ENCODE peak calls at places on chromosome 1, in ten cellular contexts. One of them, this sample, is unnamed.

GRCh38 chr1:233240839-233241682 is 54.5 kb downstream of the PCNX2 start:
- DNase-seq in left ventricle myocardium inferior: peak
- DNase-seq in Calu3: peak
- DNase-seq in cardiac fibroblast: peak
- DNase-seq in Peyer's patch: peak
- DNase-seq in PC-9: no peak
- DNase-seq in lower leg skin: peak
- DNase-seq in GM06990: no peak
- DNase-seq in PC-3: peak
- DNase-seq in WTC11: peak
- DNase-seq in this sample: no peak

GRCh38 chr1:47689894-47690293 is 252.1 kb downstream of the FOXD2 start:
- DNase-seq in GM06990: no peak
- DNase-seq in Peyer's patch: no peak
- DNase-seq in Calu3: no peak
- DNase-seq in cardiac fibroblast: no peak
- DNase-seq in lower leg skin: peak
- DNase-seq in left ventricle myocardium inferior: no peak
- DNase-seq in WTC11: no peak
- DNase-seq in PC-3: no peak
- DNase-seq in PC-9: no peak
- DNase-seq in this sample: no peak

GRCh38 chr1:22925111-22925510 is 47.6 kb downstream of the LACTBL1 start:
- DNase-seq in GM06990: no peak
- DNase-seq in Calu3: no peak
- DNase-seq in left ventricle myocardium inferior: no peak
- DNase-seq in lower leg skin: peak
- DNase-seq in WTC11: no peak
- DNase-seq in PC-9: no peak
- DNase-seq in Peyer's patch: no peak
- DNase-seq in PC-3: no peak
- DNase-seq in cardiac fibroblast: no peak
- DNase-seq in this sample: no peak

GRCh38 chr1:111804736-111805135 is 49.0 kb downstream of the DDX20 start:
- DNase-seq in PC-9: no peak
- DNase-seq in WTC11: peak
- DNase-seq in left ventricle myocardium inferior: no peak
- DNase-seq in PC-3: no peak
- DNase-seq in GM06990: no peak
- DNase-seq in cardiac fibroblast: no peak
- DNase-seq in Calu3: no peak
- DNase-seq in lower leg skin: peak
- DNase-seq in Peyer's patch: no peak
- DNase-seq in this sample: no peak

GRCh38 chr1:232452137-232452536 is 177.8 kb downstream of the SIPA1L2 start:
- DNase-seq in GM06990: no peak
- DNase-seq in cardiac fibroblast: no peak
- DNase-seq in WTC11: no peak
- DNase-seq in PC-9: no peak
- DNase-seq in Peyer's patch: no peak
- DNase-seq in lower leg skin: no peak
- DNase-seq in PC-3: no peak
- DNase-seq in Calu3: no peak
- DNase-seq in left ventricle myocardium inferior: no peak
- DNase-seq in this sample: no peak

GRCh38 chr1:241715956-241716355 is 63.9 kb downstream of the WDR64 start:
- DNase-seq in WTC11: no peak
- DNase-seq in Calu3: no peak
- DNase-seq in PC-3: no peak
- DNase-seq in PC-9: no peak
- DNase-seq in left ventricle myocardium inferior: no peak
- DNase-seq in lower leg skin: no peak
- DNase-seq in GM06990: no peak
- DNase-seq in cardiac fibroblast: peak
- DNase-seq in Peyer's patch: no peak
- DNase-seq in this sample: no peak

GRCh38 chr1:80779278-80779677 is 1021.5 kb upstream of the ADGRL2 start:
- DNase-seq in Calu3: no peak
- DNase-seq in PC-9: no peak
- DNase-seq in GM06990: no peak
- DNase-seq in left ventricle myocardium inferior: no peak
- DNase-seq in WTC11: peak
- DNase-seq in PC-3: no peak
- DNase-seq in cardiac fibroblast: no peak
- DNase-seq in lower leg skin: no peak
- DNase-seq in Peyer's patch: no peak
- DNase-seq in this sample: no peak

GRCh38 chr1:239025997-239026694 is 360.2 kb upstream of the CHRM3 start:
- DNase-seq in cardiac fibroblast: no peak
- DNase-seq in Peyer's patch: no peak
- DNase-seq in left ventricle myocardium inferior: no peak
- DNase-seq in WTC11: no peak
- DNase-seq in lower leg skin: no peak
- DNase-seq in Calu3: no peak
- DNase-seq in PC-9: no peak
- DNase-seq in PC-3: no peak
- DNase-seq in GM06990: no peak
- DNase-seq in this sample: no peak

GRCh38 chr1:168783424-168783823 is 54.4 kb upstream of the DPT start:
- DNase-seq in PC-3: no peak
- DNase-seq in WTC11: no peak
- DNase-seq in Calu3: no peak
- DNase-seq in left ventricle myocardium inferior: no peak
- DNase-seq in lower leg skin: no peak
- DNase-seq in GM06990: no peak
- DNase-seq in PC-9: no peak
- DNase-seq in Peyer's patch: no peak
- DNase-seq in cardiac fibroblast: no peak
- DNase-seq in this sample: no peak

GRCh38 chr1:112358798-112359408 is 37.1 kb upstream of the CTTNBP2NL start:
- DNase-seq in PC-9: peak
- DNase-seq in PC-3: peak
- DNase-seq in lower leg skin: peak
- DNase-seq in GM06990: peak
- DNase-seq in left ventricle myocardium inferior: peak
- DNase-seq in Peyer's patch: peak
- DNase-seq in WTC11: peak
- DNase-seq in cardiac fibroblast: peak
- DNase-seq in Calu3: peak
- DNase-seq in this sample: no peak

GRCh38 chr1:225318706-225319575 is 108.9 kb downstream of the LBR start:
- DNase-seq in left ventricle myocardium inferior: no peak
- DNase-seq in GM06990: no peak
- DNase-seq in Peyer's patch: peak
- DNase-seq in lower leg skin: no peak
- DNase-seq in PC-3: peak
- DNase-seq in WTC11: no peak
- DNase-seq in Calu3: peak
- DNase-seq in PC-9: peak
- DNase-seq in cardiac fibroblast: peak
- DNase-seq in this sample: no peak

GRCh38 chr1:30744060-30744756 is 13.4 kb downstream of the LAPTM5 start:
- DNase-seq in WTC11: no peak
- DNase-seq in PC-3: no peak
- DNase-seq in left ventricle myocardium inferior: no peak
- DNase-seq in Peyer's patch: peak
- DNase-seq in lower leg skin: no peak
- DNase-seq in GM06990: peak
- DNase-seq in Calu3: no peak
- DNase-seq in cardiac fibroblast: peak
- DNase-seq in PC-9: no peak
- DNase-seq in this sample: no peak

GRCh38 chr1:6210606-6211355 is 4.9 kb downstream of the RNF207 start:
- DNase-seq in lower leg skin: no peak
- DNase-seq in cardiac fibroblast: no peak
- DNase-seq in Peyer's patch: no peak
- DNase-seq in PC-9: no peak
- DNase-seq in WTC11: no peak
- DNase-seq in left ventricle myocardium inferior: no peak
- DNase-seq in GM06990: no peak
- DNase-seq in Calu3: no peak
- DNase-seq in PC-3: no peak
- DNase-seq in this sample: no peak

GRCh38 chr1:6211731-6212130 is 5.8 kb downstream of the RNF207 start:
- DNase-seq in PC-3: no peak
- DNase-seq in lower leg skin: no peak
- DNase-seq in cardiac fibroblast: no peak
- DNase-seq in Calu3: no peak
- DNase-seq in Peyer's patch: no peak
- DNase-seq in WTC11: no peak
- DNase-seq in left ventricle myocardium inferior: no peak
- DNase-seq in GM06990: no peak
- DNase-seq in PC-9: no peak
- DNase-seq in this sample: no peak

GRCh38 chr1:6208723-6209660 is 3.1 kb downstream of the RNF207 start:
- DNase-seq in left ventricle myocardium inferior: peak
- DNase-seq in lower leg skin: no peak
- DNase-seq in Peyer's patch: peak
- DNase-seq in Calu3: no peak
- DNase-seq in PC-3: no peak
- DNase-seq in PC-9: no peak
- DNase-seq in cardiac fibroblast: peak
- DNase-seq in GM06990: peak
- DNase-seq in WTC11: peak
- DNase-seq in this sample: no peak

GRCh38 chr1:6207921-6208320 is 2.0 kb downstream of the RNF207 start:
- DNase-seq in lower leg skin: no peak
- DNase-seq in WTC11: no peak
- DNase-seq in cardiac fibroblast: no peak
- DNase-seq in GM06990: no peak
- DNase-seq in left ventricle myocardium inferior: no peak
- DNase-seq in Peyer's patch: no peak
- DNase-seq in PC-9: no peak
- DNase-seq in PC-3: no peak
- DNase-seq in Calu3: no peak
- DNase-seq in this sample: no peak

DNA sequence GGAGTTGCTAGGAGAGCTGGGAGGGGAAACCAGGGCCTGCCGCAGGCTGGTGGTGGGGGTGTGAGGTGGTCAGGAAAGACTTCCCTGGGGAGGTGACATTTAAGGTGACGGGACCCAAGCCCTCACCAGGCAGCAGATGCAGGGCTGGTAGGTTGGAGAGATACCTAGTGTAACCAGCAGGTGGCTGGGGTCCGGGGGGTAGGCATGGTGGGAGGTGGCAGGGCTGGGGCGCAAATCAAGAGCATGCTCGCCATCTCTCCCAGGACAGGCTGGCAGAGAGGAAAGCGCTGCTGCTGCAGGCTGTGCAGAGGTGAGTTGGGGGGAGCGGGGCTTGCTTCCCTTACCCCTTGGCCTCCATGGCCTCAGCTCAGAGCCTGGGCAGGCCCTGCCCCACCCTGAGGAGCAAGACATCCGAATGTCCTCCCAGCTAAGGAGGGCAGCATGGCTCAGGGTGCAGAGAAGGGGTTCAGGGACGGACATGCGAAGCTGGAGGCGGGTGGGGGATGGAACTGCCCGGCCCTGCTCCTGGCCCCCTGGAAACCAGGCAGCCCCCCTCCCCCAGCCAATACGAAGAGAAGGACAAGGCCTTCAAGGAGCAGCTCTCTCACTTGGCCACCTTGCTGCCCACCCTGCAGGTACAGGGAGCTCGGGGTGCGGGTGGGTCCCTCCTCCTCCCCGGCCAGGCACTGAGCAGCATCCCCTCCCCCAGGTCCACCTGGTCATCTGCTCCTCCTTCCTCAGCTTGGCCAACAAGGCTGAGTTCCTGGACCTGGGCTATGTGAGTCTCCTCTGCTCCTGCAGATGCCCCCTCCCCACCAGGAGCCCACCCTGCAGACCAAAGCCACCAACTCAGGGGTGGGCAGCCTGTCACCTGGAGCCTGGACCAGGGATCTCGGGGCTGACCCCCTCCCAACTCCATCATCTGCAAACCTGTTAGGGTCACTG is 4.0 kb downstream of the RNF207 start:
- DNase-seq in PC-3: no peak
- DNase-seq in cardiac fibroblast: no peak
- DNase-seq in Peyer's patch: no peak
- DNase-seq in left ventricle myocardium inferior: no peak
- DNase-seq in lower leg skin: no peak
- DNase-seq in GM06990: no peak
- DNase-seq in Calu3: no peak
- DNase-seq in PC-9: no peak
- DNase-seq in WTC11: peak
- DNase-seq in this sample: no peak
- TF ChIP-seq CTCF in PC-3: peak
- TF ChIP-seq CTCF in cardiac fibroblast: peak
- TF ChIP-seq CTCF in Peyer's patch: no peak
- TF ChIP-seq CTCF in left ventricle myocardium inferior: no peak
- TF ChIP-seq CTCF in lower leg skin: no peak
- TF ChIP-seq CTCF in GM06990: peak
- TF ChIP-seq CTCF in Calu3: no peak
- TF ChIP-seq CTCF in PC-9: no peak
- TF ChIP-seq CTCF in WTC11: no peak
- TF ChIP-seq CTCF in this sample: no peak

DNA sequence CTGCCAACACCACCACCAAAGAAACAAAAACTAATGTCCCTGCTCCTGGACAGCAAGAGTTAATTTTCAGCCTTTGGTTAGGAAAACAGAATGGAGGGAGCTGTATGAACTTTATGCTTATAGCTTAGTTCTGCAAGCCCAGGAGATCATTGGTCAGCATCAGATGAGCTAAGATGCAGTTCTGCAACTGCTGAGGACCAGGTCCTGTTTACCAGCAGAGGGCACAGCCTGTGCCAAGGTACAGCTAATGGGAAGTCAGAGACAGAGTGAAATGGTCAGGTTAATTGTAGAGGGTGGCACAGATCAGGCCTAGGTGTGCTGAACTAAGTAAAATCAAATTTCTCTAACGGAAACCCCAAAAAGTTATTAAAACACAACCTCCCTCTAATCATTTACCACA is 161.3 kb downstream of the ROR1 start:
- DNase-seq in PC-3: peak
- DNase-seq in left ventricle myocardium inferior: no peak
- DNase-seq in WTC11: no peak
- DNase-seq in Peyer's patch: no peak
- DNase-seq in Calu3: peak
- DNase-seq in lower leg skin: no peak
- DNase-seq in GM06990: no peak
- DNase-seq in PC-9: no peak
- DNase-seq in cardiac fibroblast: peak
- DNase-seq in this sample: no peak
- TF ChIP-seq CTCF in PC-3: peak
- TF ChIP-seq CTCF in left ventricle myocardium inferior: peak
- TF ChIP-seq CTCF in WTC11: no peak
- TF ChIP-seq CTCF in Peyer's patch: no peak
- TF ChIP-seq CTCF in Calu3: peak
- TF ChIP-seq CTCF in lower leg skin: no peak
- TF ChIP-seq CTCF in GM06990: peak
- TF ChIP-seq CTCF in PC-9: peak
- TF ChIP-seq CTCF in cardiac fibroblast: peak
- TF ChIP-seq CTCF in this sample: no peak

GRCh38 chr1:206631085-206631509 is 4.2 kb upstream of the DYRK3 start:
- DNase-seq in PC-9: peak
- DNase-seq in cardiac fibroblast: peak
- DNase-seq in Calu3: peak
- DNase-seq in GM06990: peak
- DNase-seq in Peyer's patch: peak
- DNase-seq in WTC11: peak
- DNase-seq in lower leg skin: no peak
- DNase-seq in left ventricle myocardium inferior: peak
- DNase-seq in PC-3: peak
- DNase-seq in this sample: no peak
- TF ChIP-seq CTCF in PC-9: peak
- TF ChIP-seq CTCF in cardiac fibroblast: peak
- TF ChIP-seq CTCF in Calu3: peak
- TF ChIP-seq CTCF in GM06990: peak
- TF ChIP-seq CTCF in Peyer's patch: no peak
- TF ChIP-seq CTCF in WTC11: peak
- TF ChIP-seq CTCF in lower leg skin: no peak
- TF ChIP-seq CTCF in left ventricle myocardium inferior: peak
- TF ChIP-seq CTCF in PC-3: peak
- TF ChIP-seq CTCF in this sample: no peak

GRCh38 chr1:35899941-35900340 is 16.9 kb downstream of the AGO1 start:
- DNase-seq in lower leg skin: no peak
- DNase-seq in GM06990: no peak
- DNase-seq in Peyer's patch: no peak
- DNase-seq in PC-3: no peak
- DNase-seq in cardiac fibroblast: no peak
- DNase-seq in Calu3: no peak
- DNase-seq in WTC11: no peak
- DNase-seq in left ventricle myocardium inferior: no peak
- DNase-seq in PC-9: no peak
- DNase-seq in this sample: no peak
- TF ChIP-seq CTCF in lower leg skin: no peak
- TF ChIP-seq CTCF in GM06990: peak
- TF ChIP-seq CTCF in Peyer's patch: no peak
- TF ChIP-seq CTCF in PC-3: no peak
- TF ChIP-seq CTCF in cardiac fibroblast: no peak
- TF ChIP-seq CTCF in Calu3: no peak
- TF ChIP-seq CTCF in WTC11: no peak
- TF ChIP-seq CTCF in left ventricle myocardium inferior: no peak
- TF ChIP-seq CTCF in PC-9: no peak
- TF ChIP-seq CTCF in this sample: no peak